ENCODE peak calls at places on chromosome X, in seven cellular contexts. N is spleen, U is Peyer's patch, E is upper lobe of left lung, X is transverse colon, V is stomach, W is ovary. Q is an unnamed sample.

GRCh38 chrX:24506082-24506481 is 41.0 kb downstream of the PDK3 start:
- DNase-seq in N (no peak), U (no peak), E (no peak), X (no peak), V (no peak), W (no peak), Q (no peak)

GRCh38 chrX:132505116-132505515 is 16.3 kb upstream of the MBNL3 start:
- DNase-seq in N (no peak), U (no peak), E (no peak), X (peak; percentile 16), V (no peak), W (no peak), Q (no peak)

GRCh38 chrX:31258163-31258562 is 186.3 kb upstream of the FTHL17 start:
- DNase-seq in N (no peak), U (no peak), E (no peak), X (no peak), V (no peak), W (no peak), Q (no peak)

GRCh38 chrX:39973810-39974209 is 123.9 kb downstream of the BCOR start:
- DNase-seq in N (no peak), U (no peak), E (no peak), X (no peak), V (no peak), W (no peak), Q (no peak)

GRCh38 chrX:15721911-15722310 is 16.2 kb upstream of the CA5B start:
- DNase-seq in N (no peak), U (no peak), E (no peak), X (no peak), V (no peak), W (no peak), Q (no peak)

GRCh38 chrX:37961118-37961517 is 45.2 kb upstream of the SYTL5 start:
- DNase-seq in N (no peak), U (no peak), E (no peak), X (no peak), V (no peak), W (no peak), Q (no peak)

GRCh38 chrX:41137589-41137988 is 52.3 kb downstream of the USP9X start:
- DNase-seq in N (no peak), U (no peak), E (no peak), X (no peak), V (no peak), W (no peak), Q (no peak)

GRCh38 chrX:10769165-10769564 is 148.8 kb upstream of the MID1 start:
- DNase-seq in N (no peak), U (no peak), E (no peak), X (no peak), V (no peak), W (no peak), Q (no peak)

GRCh38 chrX:120281761-120282160 is 29.5 kb downstream of the TMEM255A start:
- DNase-seq in N (no peak), U (no peak), E (no peak), X (no peak), V (no peak), W (no peak), Q (no peak)

GRCh38 chrX:135737361-135738071 is 24.1 kb downstream of the CT45A1 start:
- DNase-seq in N (no peak), U (no peak), E (no peak), X (no peak), V (no peak), W (no peak), Q (no peak)

GRCh38 chrX:153370293-153371055 is 30.7 kb downstream of the PNMA6E start:
- DNase-seq in N (no peak), U (peak; percentile 7), E (no peak), X (no peak), V (no peak), W (no peak), Q (no peak)

GRCh38 chrX:50814701-50815476 is 895 bp upstream of the SHROOM4 start:
- DNase-seq in N (no peak), U (no peak), E (peak; percentile 3), X (no peak), V (no peak), W (peak; percentile 20), Q (no peak)

GRCh38 chrX:147476008-147476407 is 435.7 kb upstream of the FMR1 start:
- DNase-seq in N (no peak), U (no peak), E (no peak), X (peak; percentile 7), V (no peak), W (no peak), Q (no peak)

GRCh38 chrX:40172169-40172979 is 74.6 kb upstream of the BCOR start:
- DNase-seq in N (peak; percentile 89), U (no peak), E (peak; percentile 93), X (peak; percentile 64), V (peak; percentile 72), W (peak; percentile 75), Q (peak; percentile 71)

GRCh38 chrX:124720532-124720931 is 374.2 kb downstream of the SH2D1A start:
- DNase-seq in N (no peak), U (no peak), E (no peak), X (no peak), V (no peak), W (no peak), Q (no peak)

GRCh38 chrX:9535101-9535500 is 70.2 kb downstream of the TBL1X start:
- DNase-seq in N (no peak), U (no peak), E (no peak), X (no peak), V (no peak), W (no peak), Q (no peak)

GRCh38 chrX:24014388-24015018 is 12.5 kb downstream of the KLHL15 start:
- DNase-seq in N (no peak), U (no peak), E (no peak), X (no peak), V (no peak), W (no peak), Q (no peak)

GRCh38 chrX:332496-332860 is 13.9 kb upstream of the GTPBP6 start:
- DNase-seq in N (peak; percentile 62), U (no peak), E (peak; percentile 77), X (no peak), V (no peak), W (no peak), Q (no peak)

GRCh38 chrX:9019151-9019550 is 14.8 kb downstream of the FAM9B start:
- DNase-seq in N (no peak), U (no peak), E (no peak), X (no peak), V (no peak), W (no peak), Q (no peak)

GRCh38 chrX:103233263-103233662 is 18.4 kb downstream of the BEX4 start:
- DNase-seq in N (no peak), U (no peak), E (no peak), X (no peak), V (no peak), W (no peak), Q (no peak)
- H3K27me3 ChIP-seq in N (no peaks in the 10 kb centered on the region), U (no peaks in the 10 kb centered on the region), E (no peaks in the 10 kb centered on the region), X (no peaks in the 10 kb centered on the region), V (peaks cover 7% of the 10 kb centered on the region), W (no peaks in the 10 kb centered on the region), Q (no peaks in the 10 kb centered on the region)

DNA sequence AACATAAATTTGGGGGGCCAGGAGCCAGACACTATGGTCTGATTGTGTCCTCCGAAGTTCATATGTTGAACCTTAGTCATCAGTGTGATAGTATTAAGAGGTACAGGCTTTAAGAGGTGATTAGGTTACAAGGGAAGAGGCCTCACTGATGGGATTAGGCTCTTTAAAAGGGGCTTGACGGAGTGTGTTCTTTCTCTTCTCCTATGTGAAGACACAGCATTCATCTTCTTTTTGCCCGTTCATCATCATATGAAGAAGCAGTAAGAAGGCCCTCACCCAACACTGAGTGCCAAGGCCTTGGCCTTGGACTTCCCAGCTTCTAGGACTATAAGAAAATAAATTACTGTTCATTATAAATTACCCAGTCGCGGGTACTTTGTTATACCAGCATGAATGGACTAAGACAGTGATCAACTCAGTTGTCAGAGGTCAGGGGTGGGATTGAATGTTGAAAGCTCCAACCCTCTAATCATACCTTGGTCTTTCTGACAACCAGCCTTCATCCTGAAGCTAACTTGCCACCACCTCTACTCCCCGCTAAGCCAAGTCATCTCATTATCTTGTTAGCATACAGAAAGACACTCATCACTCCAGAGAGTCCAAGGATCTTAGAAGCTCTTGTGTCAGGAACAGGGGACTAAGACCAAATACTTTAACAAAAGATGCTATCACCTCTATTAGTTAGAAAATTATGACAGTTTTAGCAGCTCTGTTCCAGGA is 543.4 kb upstream of the DIPK2B start:
- DNase-seq in N (no peak), U (no peak), E (no peak), X (no peak), V (no peak), W (no peak), Q (no peak)
- TF ChIP-seq POLR2A in N (no peak), U (no peak), E (no peak), X (no peak), V (no peak), W (no peak), Q (no peak)

GRCh38 chrX:82813671-82814078 is 694.4 kb upstream of the POU3F4 start:
- DNase-seq in N (no peak), U (no peak), E (no peak), X (no peak), V (no peak), W (no peak), Q (no peak)
- H3K27me3 ChIP-seq in N (no peaks in the 10 kb centered on the region), U (no peaks in the 10 kb centered on the region), E (no peaks in the 10 kb centered on the region), X (no peaks in the 10 kb centered on the region), V (no peaks in the 10 kb centered on the region), W (no peaks in the 10 kb centered on the region), Q (no peaks in the 10 kb centered on the region)

GRCh38 chrX:115559672-115560071 is 1.3 kb upstream of the PLS3 start:
- DNase-seq in N (no peak), U (no peak), E (no peak), X (no peak), V (no peak), W (no peak), Q (no peak)

GRCh38 chrX:115562492-115562872 is 1.5 kb downstream of the PLS3 start:
- DNase-seq in N (no peak), U (no peak), E (no peak), X (no peak), V (no peak), W (no peak), Q (no peak)

GRCh38 chrX:115561605-115562491 is 874 bp downstream of the PLS3 start:
- DNase-seq in N (no peak), U (no peak), E (peak; percentile 86), X (peak; percentile 21), V (peak; percentile 28), W (peak; percentile 68), Q (peak; percentile 60)

GRCh38 chrX:115560211-115560977 is 580 bp upstream of the PLS3 start:
- DNase-seq in N (no peak), U (no peak), E (no peak), X (no peak), V (no peak), W (no peak), Q (no peak)

DNA sequence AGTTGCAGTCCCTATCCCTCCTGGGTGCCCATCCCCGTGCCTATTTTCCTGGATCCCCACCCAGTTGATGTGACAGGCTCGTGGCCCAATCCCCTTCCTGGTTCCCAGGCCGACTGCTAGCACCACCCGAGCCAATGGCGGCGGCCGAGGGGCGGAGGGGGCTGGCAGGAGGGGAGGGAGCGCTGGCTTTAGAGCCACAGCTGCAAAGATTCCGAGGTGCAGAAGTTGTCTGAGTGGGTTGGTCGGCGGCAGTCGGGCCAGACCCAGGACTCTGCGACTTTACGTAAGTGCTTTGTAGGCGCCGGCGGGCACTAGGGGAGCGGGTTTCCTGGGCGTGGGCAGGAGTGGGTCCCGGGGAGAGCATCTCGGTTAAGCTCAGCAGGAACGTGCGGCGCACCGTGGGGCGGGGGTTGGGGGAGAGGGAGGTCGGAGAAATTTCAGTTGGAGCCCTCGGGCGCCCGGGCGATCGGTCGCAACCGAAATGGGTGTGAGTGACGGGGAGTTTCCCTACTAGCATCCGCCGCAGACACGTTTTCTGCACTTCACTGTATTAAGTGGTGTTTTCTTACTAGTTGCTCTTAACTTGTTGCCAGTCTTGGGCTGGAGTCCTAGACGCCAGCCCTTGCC is at the start of gene PLS3:
- DNase-seq in N (peak; percentile 86), U (no peak), E (peak; percentile 91), X (peak; percentile 72), V (peak; percentile 76), W (peak; percentile 83), Q (peak; percentile 89)
- TF ChIP-seq POLR2A in N (peak; percentile 44), U (peak; percentile 34), E (peak; percentile 74), X (peak; percentile 33), V (no peak), W (peak; percentile 51), Q (peak; percentile 74)